ENCODE peak calls at places on chromosomes 2 and 18, in six cellular contexts. One of them, this sample, is unnamed.

GRCh38 chr2:150470435-150470834 is 17.0 kb downstream of the RND3 start:
- DNase-seq in fibroblast of lung: no peak
- DNase-seq in GM23338: no peak
- DNase-seq in psoas muscle: no peak
- DNase-seq in A549: no peak
- DNase-seq in adrenal gland: no peak
- DNase-seq in this sample: no peak

GRCh38 chr2:75482398-75482797 is 78.3 kb downstream of the EVA1A start:
- DNase-seq in fibroblast of lung: no peak
- DNase-seq in GM23338: no peak
- DNase-seq in psoas muscle: no peak
- DNase-seq in A549: no peak
- DNase-seq in adrenal gland: no peak
- DNase-seq in this sample: no peak

GRCh38 chr2:168626096-168626495 is 170.0 kb downstream of the CERS6 start:
- DNase-seq in fibroblast of lung: no peak
- DNase-seq in GM23338: no peak
- DNase-seq in psoas muscle: no peak
- DNase-seq in A549: no peak
- DNase-seq in adrenal gland: no peak
- DNase-seq in this sample: no peak

GRCh38 chr18:79587298-79588125 is 92.1 kb upstream of the CTDP1 start:
- DNase-seq in fibroblast of lung: no peak
- DNase-seq in GM23338: no peak
- DNase-seq in psoas muscle: peak
- DNase-seq in A549: no peak
- DNase-seq in adrenal gland: no peak
- DNase-seq in this sample: no peak

GRCh38 chr2:88671786-88672427 is 19.6 kb upstream of the RPIA start:
- DNase-seq in fibroblast of lung: peak
- DNase-seq in GM23338: peak
- DNase-seq in psoas muscle: no peak
- DNase-seq in A549: peak
- DNase-seq in adrenal gland: no peak
- DNase-seq in this sample: peak

GRCh38 chr2:241053576-241054251 is 48.4 kb downstream of the MTERF4 start:
- DNase-seq in fibroblast of lung: no peak
- DNase-seq in GM23338: no peak
- DNase-seq in psoas muscle: no peak
- DNase-seq in A549: no peak
- DNase-seq in adrenal gland: no peak
- DNase-seq in this sample: no peak

GRCh38 chr18:52569492-52569891 is 229.5 kb downstream of the DCC start:
- DNase-seq in fibroblast of lung: peak
- DNase-seq in GM23338: no peak
- DNase-seq in psoas muscle: no peak
- DNase-seq in A549: no peak
- DNase-seq in adrenal gland: no peak
- DNase-seq in this sample: no peak

GRCh38 chr2:173653427-173653795 is 298.7 kb downstream of the CDCA7 start:
- DNase-seq in fibroblast of lung: no peak
- DNase-seq in GM23338: no peak
- DNase-seq in psoas muscle: no peak
- DNase-seq in A549: no peak
- DNase-seq in adrenal gland: no peak
- DNase-seq in this sample: no peak

GRCh38 chr18:7104649-7105048 is 12.9 kb downstream of the LAMA1 start:
- DNase-seq in fibroblast of lung: no peak
- DNase-seq in GM23338: no peak
- DNase-seq in psoas muscle: no peak
- DNase-seq in A549: no peak
- DNase-seq in adrenal gland: no peak
- DNase-seq in this sample: no peak

GRCh38 chr2:226063704-226064390 is 664.3 kb downstream of the NYAP2 start:
- DNase-seq in fibroblast of lung: peak
- DNase-seq in GM23338: no peak
- DNase-seq in psoas muscle: no peak
- DNase-seq in A549: no peak
- DNase-seq in adrenal gland: no peak
- DNase-seq in this sample: peak

GRCh38 chr2:71943238-71944182 is 204.2 kb downstream of the CYP26B1 start:
- DNase-seq in fibroblast of lung: no peak
- DNase-seq in GM23338: no peak
- DNase-seq in psoas muscle: peak
- DNase-seq in A549: no peak
- DNase-seq in adrenal gland: no peak
- DNase-seq in this sample: no peak

GRCh38 chr2:241617431-241618154 is 19.4 kb downstream of the THAP4 start:
- DNase-seq in fibroblast of lung: no peak
- DNase-seq in GM23338: peak
- DNase-seq in psoas muscle: peak
- DNase-seq in A549: no peak
- DNase-seq in adrenal gland: no peak
- DNase-seq in this sample: no peak

GRCh38 chr2:134739879-134740301 is 21.1 kb upstream of the TMEM163 start:
- DNase-seq in fibroblast of lung: peak
- DNase-seq in GM23338: no peak
- DNase-seq in psoas muscle: no peak
- DNase-seq in A549: no peak
- DNase-seq in adrenal gland: peak
- DNase-seq in this sample: no peak

GRCh38 chr2:35337922-35338321 is 1017.7 kb upstream of the CRIM1 start:
- DNase-seq in fibroblast of lung: no peak
- DNase-seq in GM23338: no peak
- DNase-seq in psoas muscle: no peak
- DNase-seq in A549: no peak
- DNase-seq in adrenal gland: no peak
- DNase-seq in this sample: no peak

GRCh38 chr18:58213445-58213844 is 169.4 kb downstream of the NEDD4L start:
- DNase-seq in fibroblast of lung: peak
- DNase-seq in GM23338: no peak
- DNase-seq in psoas muscle: no peak
- DNase-seq in A549: no peak
- DNase-seq in adrenal gland: no peak
- DNase-seq in this sample: no peak

DNA sequence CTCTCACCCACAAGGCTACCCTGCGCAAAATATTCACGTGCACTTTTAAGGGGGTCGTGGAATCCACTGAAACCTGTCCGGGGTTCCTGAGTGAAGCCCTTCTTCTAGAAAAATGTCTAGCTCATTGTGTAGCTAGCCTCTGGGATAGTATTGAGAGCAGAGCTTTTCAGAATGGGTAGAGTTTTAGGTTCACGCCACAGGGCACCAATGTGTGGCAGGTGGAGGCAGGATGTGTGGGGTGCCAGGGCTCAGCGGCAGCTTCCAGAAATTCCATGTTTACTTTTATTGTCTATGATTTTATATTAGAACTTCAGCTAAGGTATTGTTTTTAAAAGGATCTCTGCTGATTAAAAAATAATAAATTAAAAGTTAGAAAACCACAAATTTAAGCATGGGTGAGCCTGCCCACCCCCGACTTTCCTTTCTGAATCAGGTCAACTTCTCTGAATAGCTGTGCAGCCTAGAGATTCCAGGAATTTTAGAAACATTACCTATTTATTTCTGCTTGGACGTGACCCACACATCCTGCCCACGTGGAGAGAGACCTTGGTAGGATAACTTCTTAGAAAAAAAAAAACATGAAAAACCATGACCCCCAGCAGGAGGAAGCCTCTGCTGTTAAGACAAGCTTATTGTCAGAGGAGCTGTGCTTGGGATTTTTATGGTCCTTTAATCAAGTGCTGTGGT is 163.7 kb downstream of the CTIF start:
- DNase-seq in fibroblast of lung: peak
- DNase-seq in GM23338: no peak
- DNase-seq in psoas muscle: no peak
- DNase-seq in A549: no peak
- DNase-seq in adrenal gland: no peak
- DNase-seq in this sample: no peak
- TF ChIP-seq CTCF in fibroblast of lung: no peak
- TF ChIP-seq CTCF in GM23338: no peak
- TF ChIP-seq CTCF in psoas muscle: no peak
- TF ChIP-seq CTCF in A549: no peak
- TF ChIP-seq CTCF in adrenal gland: no peak
- TF ChIP-seq CTCF in this sample: no peak

GRCh38 chr2:102037681-102038080 is 45.9 kb downstream of the IL1R2 start:
- DNase-seq in fibroblast of lung: peak
- DNase-seq in GM23338: no peak
- DNase-seq in psoas muscle: no peak
- DNase-seq in A549: no peak
- DNase-seq in adrenal gland: no peak
- DNase-seq in this sample: no peak
- H3K27ac ChIP-seq in fibroblast of lung: peak
- H3K27ac ChIP-seq in GM23338: no peak
- H3K27ac ChIP-seq in psoas muscle: peak
- H3K27ac ChIP-seq in A549: no peak
- H3K27ac ChIP-seq in adrenal gland: no peak
- H3K27ac ChIP-seq in this sample: no peak

GRCh38 chr18:59839241-59839640 is 60.6 kb upstream of the PMAIP1 start:
- DNase-seq in fibroblast of lung: no peak
- DNase-seq in GM23338: no peak
- DNase-seq in psoas muscle: no peak
- DNase-seq in A549: no peak
- DNase-seq in adrenal gland: no peak
- DNase-seq in this sample: no peak

GRCh38 chr18:59837586-59837985 is 62.2 kb upstream of the PMAIP1 start:
- DNase-seq in fibroblast of lung: peak
- DNase-seq in GM23338: peak
- DNase-seq in psoas muscle: no peak
- DNase-seq in A549: peak
- DNase-seq in adrenal gland: peak
- DNase-seq in this sample: peak

GRCh38 chr18:59842947-59843346 is 56.8 kb upstream of the PMAIP1 start:
- DNase-seq in fibroblast of lung: no peak
- DNase-seq in GM23338: no peak
- DNase-seq in psoas muscle: no peak
- DNase-seq in A549: no peak
- DNase-seq in adrenal gland: no peak
- DNase-seq in this sample: no peak

GRCh38 chr18:59835656-59836379 is 64.0 kb upstream of the PMAIP1 start:
- DNase-seq in fibroblast of lung: peak
- DNase-seq in GM23338: peak
- DNase-seq in psoas muscle: no peak
- DNase-seq in A549: no peak
- DNase-seq in adrenal gland: no peak
- DNase-seq in this sample: no peak

GRCh38 chr18:59839931-59840685 is 59.7 kb upstream of the PMAIP1 start:
- DNase-seq in fibroblast of lung: peak
- DNase-seq in GM23338: no peak
- DNase-seq in psoas muscle: no peak
- DNase-seq in A549: peak
- DNase-seq in adrenal gland: no peak
- DNase-seq in this sample: no peak
- TF ChIP-seq CTCF in fibroblast of lung: peak
- TF ChIP-seq CTCF in GM23338: peak
- TF ChIP-seq CTCF in psoas muscle: no peak
- TF ChIP-seq CTCF in A549: no peak
- TF ChIP-seq CTCF in adrenal gland: no peak
- TF ChIP-seq CTCF in this sample: peak

DNA sequence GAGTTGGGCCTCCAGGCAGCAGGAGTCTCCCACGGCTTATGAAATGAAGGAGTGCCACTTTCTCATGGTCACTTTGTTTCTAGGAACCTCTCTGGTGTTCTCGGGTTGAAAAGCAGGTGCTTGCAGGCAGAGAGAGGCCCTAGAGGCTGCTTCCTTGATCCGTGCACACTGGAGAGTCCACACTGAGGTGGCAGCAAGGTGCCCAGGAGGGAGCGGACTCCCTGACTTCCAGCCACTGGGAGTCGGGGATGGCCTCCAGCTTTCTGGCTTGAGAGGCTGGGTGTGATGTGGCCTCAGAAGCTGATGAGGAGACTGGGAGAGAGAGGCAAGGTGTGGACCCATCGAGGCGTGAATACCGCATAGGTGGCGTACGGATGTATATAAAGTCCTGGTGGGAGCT is 221.8 kb downstream of the AGAP1 start:
- DNase-seq in fibroblast of lung: no peak
- DNase-seq in GM23338: no peak
- DNase-seq in psoas muscle: no peak
- DNase-seq in A549: no peak
- DNase-seq in adrenal gland: no peak
- DNase-seq in this sample: no peak
- H3K27ac ChIP-seq in fibroblast of lung: no peak
- H3K27ac ChIP-seq in GM23338: no peak
- H3K27ac ChIP-seq in psoas muscle: no peak
- H3K27ac ChIP-seq in A549: no peak
- H3K27ac ChIP-seq in adrenal gland: no peak
- H3K27ac ChIP-seq in this sample: peak

DNA sequence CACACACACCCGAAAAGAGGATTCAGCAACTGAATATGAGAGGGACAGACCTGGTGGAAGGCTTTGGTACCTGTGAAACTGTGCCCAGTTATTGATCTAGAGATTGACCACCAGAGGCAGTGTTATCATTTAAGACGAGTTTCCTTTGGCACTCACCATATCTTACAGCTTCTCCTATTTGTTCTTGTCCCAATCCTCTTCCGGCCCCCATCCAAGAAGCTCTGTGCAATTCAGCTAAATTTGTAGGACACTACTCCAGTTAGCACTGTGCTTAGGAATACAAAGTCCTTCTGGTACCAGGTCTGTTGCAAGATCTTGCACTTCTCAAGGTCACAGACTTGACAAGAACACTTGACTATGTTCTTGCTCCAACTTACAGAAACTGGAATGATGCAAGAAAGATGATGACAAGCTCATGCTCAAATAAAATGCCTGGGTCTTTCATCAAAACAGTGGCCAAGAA is 177.7 kb downstream of the TMEM247 start:
- DNase-seq in fibroblast of lung: no peak
- DNase-seq in GM23338: peak
- DNase-seq in psoas muscle: peak
- DNase-seq in A549: peak
- DNase-seq in adrenal gland: peak
- DNase-seq in this sample: peak
- TF ChIP-seq CTCF in fibroblast of lung: peak
- TF ChIP-seq CTCF in GM23338: peak
- TF ChIP-seq CTCF in psoas muscle: peak
- TF ChIP-seq CTCF in A549: peak
- TF ChIP-seq CTCF in adrenal gland: peak
- TF ChIP-seq CTCF in this sample: peak

GRCh38 chr2:218028562-218029348 is 26.0 kb upstream of the TNS1 start:
- DNase-seq in fibroblast of lung: no peak
- DNase-seq in GM23338: no peak
- DNase-seq in psoas muscle: no peak
- DNase-seq in A549: no peak
- DNase-seq in adrenal gland: peak
- DNase-seq in this sample: no peak
- H3K27ac ChIP-seq in fibroblast of lung: no peak
- H3K27ac ChIP-seq in GM23338: no peak
- H3K27ac ChIP-seq in psoas muscle: no peak
- H3K27ac ChIP-seq in A549: no peak
- H3K27ac ChIP-seq in adrenal gland: no peak
- H3K27ac ChIP-seq in this sample: peak